ENCODE peak calls at places on chromosomes 12 and 14, in seven cellular contexts. L is GM23248, N is H9, M is tibial artery, X is MM.1S, W is tibial nerve, F is ovary. O is an unnamed sample. For H3K4me1, the result is how much of the 10 kb centered on the place peaks cover.

GRCh38 chr14:86091811-86092210 is 561.9 kb downstream of the FLRT2 start:
- DNase-seq in L (no peak), N (no peak), M (no peak), X (no peak), W (no peak), F (no peak), O (no peak)

GRCh38 chr12:84910549-84911241 is 1.9 kb downstream of the SLC6A15 start:
- DNase-seq in L (peak), N (peak), M (no peak), X (no peak), W (no peak), F (no peak), O (no peak)

GRCh38 chr14:47899685-47900084 is 224.3 kb upstream of the MDGA2 start:
- DNase-seq in L (no peak), N (no peak), M (no peak), X (no peak), W (no peak), F (no peak), O (no peak)

GRCh38 chr14:38189930-38190726 is 17.6 kb upstream of the SSTR1 start:
- DNase-seq in L (no peak), N (no peak), M (no peak), X (no peak), W (no peak), F (no peak), O (no peak)

GRCh38 chr12:48334807-48335206 is 15.9 kb downstream of the ZNF641 start:
- DNase-seq in L (no peak), N (no peak), M (no peak), X (no peak), W (no peak), F (no peak), O (no peak)

GRCh38 chr12:45051490-45052105 is 699 bp upstream of the DBX2 start:
- DNase-seq in L (peak), N (peak), M (no peak), X (no peak), W (no peak), F (no peak), O (no peak)

GRCh38 chr14:44847910-44848309 is 113.8 kb downstream of the KLHL28 start:
- DNase-seq in L (peak), N (no peak), M (no peak), X (no peak), W (no peak), F (no peak), O (no peak)

GRCh38 chr12:122523280-122523679 is 3.5 kb downstream of the RSRC2 start:
- DNase-seq in L (peak), N (no peak), M (no peak), X (no peak), W (no peak), F (no peak), O (no peak)

GRCh38 chr12:123741937-123742572 is 20.0 kb upstream of the DNAH10 start:
- DNase-seq in L (no peak), N (no peak), M (no peak), X (no peak), W (no peak), F (no peak), O (no peak)

GRCh38 chr12:52708010-52708409 is 4.7 kb upstream of the KRT77 start:
- DNase-seq in L (no peak), N (no peak), M (no peak), X (no peak), W (no peak), F (no peak), O (no peak)

GRCh38 chr12:52832960-52833905 is 878 bp downstream of the KRT79 start:
- DNase-seq in L (no peak), N (no peak), M (no peak), X (no peak), W (no peak), F (no peak), O (no peak)

GRCh38 chr12:19544351-19544750 is 105.1 kb downstream of the AEBP2 start:
- DNase-seq in L (peak), N (no peak), M (no peak), X (no peak), W (no peak), F (no peak), O (no peak)

GRCh38 chr14:61409782-61410181 is 88.4 kb downstream of the PRKCH start:
- DNase-seq in L (no peak), N (no peak), M (no peak), X (no peak), W (no peak), F (no peak), O (no peak)

GRCh38 chr14:61404637-61405036 is 83.3 kb downstream of the PRKCH start:
- DNase-seq in L (no peak), N (no peak), M (no peak), X (no peak), W (no peak), F (no peak), O (no peak)

GRCh38 chr14:61406198-61406597 is 84.8 kb downstream of the PRKCH start:
- DNase-seq in L (no peak), N (peak), M (no peak), X (no peak), W (no peak), F (no peak), O (no peak)

GRCh38 chr14:61406670-61407069 is 85.3 kb downstream of the PRKCH start:
- DNase-seq in L (no peak), N (no peak), M (no peak), X (no peak), W (no peak), F (no peak), O (no peak)

GRCh38 chr14:61408498-61408897 is 87.1 kb downstream of the PRKCH start:
- DNase-seq in L (no peak), N (no peak), M (no peak), X (no peak), W (no peak), F (no peak), O (no peak)
- H3K4me1 ChIP-seq in L (under half), N (under half), M (under half), X (under half), W (under half), F (under half), O (under half)

DNA sequence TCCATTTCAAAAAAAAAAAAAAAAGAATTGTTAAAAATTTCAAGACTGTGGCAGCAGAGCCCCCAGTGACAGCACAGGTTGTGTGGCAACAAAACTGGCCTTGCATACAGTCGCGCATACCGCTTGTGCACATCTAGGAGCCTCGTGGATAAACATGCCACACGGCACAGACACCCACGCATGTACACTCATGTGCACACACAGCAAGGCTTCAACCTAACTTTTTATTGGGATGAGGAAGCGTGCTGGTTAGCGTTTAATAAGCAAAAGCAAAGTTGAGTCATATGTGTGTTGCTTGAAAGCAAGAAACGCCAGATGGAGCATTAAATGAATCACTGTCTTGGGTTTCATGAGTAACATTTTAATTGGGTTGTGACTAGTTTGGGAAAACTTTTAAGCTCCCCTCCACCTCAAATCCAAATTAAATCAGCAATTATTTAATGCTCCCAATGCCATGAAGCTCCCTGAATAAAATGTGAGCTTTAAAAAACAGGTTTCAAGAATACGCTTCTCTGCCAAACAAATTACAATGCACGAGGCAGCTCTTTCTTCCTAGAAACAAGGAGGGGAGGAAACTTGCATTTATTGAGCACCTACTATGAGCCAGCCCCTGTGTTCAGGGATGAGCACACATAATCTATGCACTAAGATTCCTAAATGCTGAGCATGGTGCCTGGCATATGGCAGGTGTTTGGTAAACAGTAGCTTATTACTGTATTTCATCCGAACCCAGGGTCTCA is 35.7 kb upstream of the EML1 start:
- DNase-seq in L (peak), N (no peak), M (peak), X (no peak), W (no peak), F (no peak), O (no peak)
- H3K27ac ChIP-seq in L (peak), N (no peak), M (no peak), X (no peak), W (peak), F (no peak), O (no peak)

GRCh38 chr14:22517117-22517720 is 71.8 kb downstream of the DAD1 start:
- DNase-seq in L (no peak), N (no peak), M (no peak), X (no peak), W (no peak), F (no peak), O (no peak)
- H3K4me1 ChIP-seq in L (under half), N (under half), M (under half), X (under half), W (under half), F (under half), O (under half)

GRCh38 chr14:21915814-21916213 is 242.2 kb upstream of the OR4E1 start:
- DNase-seq in L (no peak), N (no peak), M (no peak), X (no peak), W (no peak), F (no peak), O (no peak)
- H3K27ac ChIP-seq in L (no peak), N (no peak), M (peak), X (no peak), W (no peak), F (no peak), O (no peak)

GRCh38 chr14:104184506-104184905 is 46.1 kb downstream of the KIF26A start:
- DNase-seq in L (no peak), N (peak), M (no peak), X (no peak), W (no peak), F (no peak), O (no peak)

GRCh38 chr14:104183796-104184195 is 45.4 kb downstream of the KIF26A start:
- DNase-seq in L (no peak), N (no peak), M (no peak), X (no peak), W (no peak), F (no peak), O (no peak)

GRCh38 chr14:104184911-104185499 is 46.6 kb downstream of the KIF26A start:
- DNase-seq in L (no peak), N (no peak), M (no peak), X (no peak), W (no peak), F (no peak), O (no peak)

GRCh38 chr14:104181761-104182530 is 43.6 kb downstream of the KIF26A start:
- DNase-seq in L (no peak), N (no peak), M (no peak), X (no peak), W (no peak), F (no peak), O (no peak)

DNA sequence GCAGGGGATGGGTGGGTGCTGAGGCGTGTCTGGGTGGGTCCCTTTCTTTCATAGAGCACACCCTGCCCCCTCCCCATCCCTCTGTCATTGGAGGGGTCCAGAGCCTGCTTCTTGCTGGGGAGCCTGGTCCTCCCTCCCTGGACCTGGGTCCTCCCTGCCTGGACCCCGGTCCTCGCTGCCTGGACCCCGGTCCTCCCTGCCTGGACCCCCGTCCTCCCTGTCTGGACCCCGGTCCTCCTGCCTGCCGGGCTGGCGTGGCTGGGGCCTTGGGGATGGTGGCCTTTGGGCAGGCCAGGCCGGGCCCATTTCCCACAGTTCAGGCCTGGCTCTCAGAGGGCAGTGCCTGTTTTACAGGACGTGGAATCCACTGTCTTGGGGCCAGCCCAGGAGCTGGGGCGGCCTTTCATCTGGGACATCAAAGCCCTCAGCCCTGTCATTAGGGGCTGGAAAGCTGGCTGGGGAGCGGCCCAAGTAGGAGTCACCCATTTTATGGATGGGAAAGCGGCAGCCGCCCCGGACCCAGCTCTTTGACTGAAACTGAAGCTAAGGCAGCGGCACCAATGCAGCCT is 44.6 kb downstream of the KIF26A start:
- DNase-seq in L (no peak), N (no peak), M (no peak), X (no peak), W (no peak), F (no peak), O (no peak)
- H3K4me1 ChIP-seq in L (under half), N (under half), M (under half), X (under half), W (under half), F (under half), O (under half)

GRCh38 chr12:32146074-32146873 is 39.6 kb downstream of the BICD1 start:
- DNase-seq in L (no peak), N (no peak), M (no peak), X (no peak), W (no peak), F (no peak), O (no peak)
- H3K27ac ChIP-seq in L (no peak), N (no peak), M (no peak), X (no peak), W (no peak), F (no peak), O (no peak)

GRCh38 chr12:56634837-56635538 is 4.9 kb upstream of the BAZ2A start:
- DNase-seq in L (peak), N (peak), M (peak), X (peak), W (peak), F (peak), O (peak)

GRCh38 chr12:56636675-56637540 is 6.8 kb upstream of the BAZ2A start:
- DNase-seq in L (peak), N (peak), M (peak), X (peak), W (peak), F (peak), O (peak)

GRCh38 chr12:56637621-56638020 is 7.5 kb upstream of the BAZ2A start:
- DNase-seq in L (no peak), N (no peak), M (no peak), X (no peak), W (no peak), F (no peak), O (no peak)

GRCh38 chr12:56635539-56636117 is 5.5 kb upstream of the BAZ2A start:
- DNase-seq in L (no peak), N (no peak), M (peak), X (peak), W (no peak), F (no peak), O (no peak)

DNA sequence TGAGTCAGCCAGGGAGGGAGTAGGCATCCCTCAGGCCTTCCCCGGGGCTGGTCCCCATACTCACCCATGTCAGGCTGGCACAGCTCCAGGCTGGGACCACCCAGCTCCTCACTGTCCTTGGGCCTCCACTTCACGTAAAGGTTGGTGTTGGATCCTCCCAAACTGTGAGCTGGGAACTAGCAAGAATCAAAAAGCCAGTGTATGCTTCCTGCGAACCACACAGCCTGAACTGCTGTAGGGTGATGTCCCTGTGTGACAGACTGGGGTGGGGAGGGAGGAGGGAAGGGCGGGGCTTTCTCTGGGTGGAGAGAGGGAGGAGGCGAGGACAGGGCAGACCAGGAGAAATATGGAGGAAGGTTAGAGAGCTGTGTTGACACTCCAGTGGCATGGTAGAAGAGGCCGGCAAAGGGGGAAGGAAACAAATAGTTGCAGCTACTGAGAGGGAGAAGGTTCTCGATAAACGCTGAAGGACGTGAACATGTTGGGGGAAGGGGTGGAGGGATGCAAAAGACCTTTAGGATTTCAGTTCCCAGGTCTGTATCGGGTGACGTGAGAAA is 6.1 kb upstream of the BAZ2A start:
- DNase-seq in L (peak), N (peak), M (peak), X (peak), W (peak), F (peak), O (peak)
- H3K4me1 ChIP-seq in L (under half), N (under half), M (under half), X (under half), W (under half), F (under half), O (under half)

DNA sequence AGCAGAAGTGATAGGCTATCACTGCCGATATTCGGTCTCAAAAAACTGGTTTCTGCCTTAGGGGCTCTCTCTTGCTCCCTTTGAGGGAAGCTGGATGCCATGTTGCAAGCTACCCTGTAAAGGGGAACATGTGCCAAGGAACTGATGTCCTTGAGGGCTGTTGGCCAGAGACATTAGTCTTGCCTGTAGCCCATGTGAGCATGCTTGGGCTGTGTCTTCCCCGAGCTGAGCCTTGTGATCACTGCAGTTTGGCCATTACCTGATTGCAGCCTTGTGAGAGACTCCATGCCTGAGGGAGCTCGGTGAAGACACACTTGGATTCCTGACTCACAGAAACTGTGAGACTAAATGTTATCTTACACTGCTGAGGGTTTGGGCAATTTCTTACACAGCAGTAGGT is 18.8 kb downstream of the RTRAF start:
- DNase-seq in L (no peak), N (no peak), M (no peak), X (no peak), W (no peak), F (no peak), O (no peak)
- H3K27ac ChIP-seq in L (no peak), N (no peak), M (no peak), X (no peak), W (no peak), F (no peak), O (no peak)

DNA sequence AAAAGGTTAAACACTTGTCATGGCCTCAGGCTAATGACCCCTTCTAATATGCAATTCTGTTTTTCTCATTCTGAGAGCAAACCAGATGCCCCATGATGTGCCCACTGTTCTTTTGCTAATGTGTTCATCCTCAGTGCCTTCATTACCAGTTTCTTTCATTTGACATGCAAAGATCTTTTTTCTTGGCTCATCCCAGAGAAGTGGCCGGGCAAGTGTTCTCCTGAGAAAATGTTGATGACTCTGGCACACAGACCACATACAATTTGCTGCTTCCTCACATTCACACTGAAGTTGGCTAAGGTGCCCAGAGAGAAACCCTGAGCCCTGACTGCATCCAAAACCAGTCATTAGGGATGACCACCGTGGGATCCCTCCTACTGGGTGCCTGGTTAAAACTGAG is 833.3 kb downstream of the DIO2 start:
- DNase-seq in L (no peak), N (peak), M (no peak), X (no peak), W (no peak), F (no peak), O (no peak)
- H3K4me1 ChIP-seq in L (under half), N (under half), M (under half), X (under half), W (under half), F (under half), O (under half)

GRCh38 chr14:64061706-64062105 is 208.9 kb downstream of the SYNE2 start:
- DNase-seq in L (no peak), N (no peak), M (no peak), X (no peak), W (no peak), F (no peak), O (no peak)

GRCh38 chr14:64060199-64060545 is 207.4 kb downstream of the SYNE2 start:
- DNase-seq in L (no peak), N (no peak), M (no peak), X (no peak), W (no peak), F (no peak), O (no peak)

GRCh38 chr14:64059454-64060198 is 206.8 kb downstream of the SYNE2 start:
- DNase-seq in L (no peak), N (no peak), M (no peak), X (no peak), W (no peak), F (no peak), O (no peak)

GRCh38 chr14:64060648-64061096 is 207.9 kb downstream of the SYNE2 start:
- DNase-seq in L (peak), N (peak), M (no peak), X (peak), W (no peak), F (no peak), O (no peak)

DNA sequence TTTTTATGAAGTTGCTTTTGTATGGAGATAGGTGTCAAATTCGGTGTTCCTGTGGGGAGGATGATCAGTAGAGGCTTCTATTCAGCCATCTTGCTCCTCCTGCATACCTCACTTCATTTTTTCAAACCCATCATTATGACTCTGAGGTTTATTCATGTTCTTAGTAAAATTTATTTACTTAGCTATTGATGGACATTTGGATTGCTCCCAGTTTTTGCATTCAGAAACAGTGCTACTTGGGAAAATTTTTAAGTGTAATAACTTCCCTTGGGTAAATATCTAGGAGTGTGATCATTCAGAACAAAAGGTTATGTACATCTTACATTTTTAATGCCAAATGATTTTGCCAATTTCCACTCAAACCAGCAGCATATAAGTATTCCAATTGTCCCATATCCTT is 208.3 kb downstream of the SYNE2 start:
- DNase-seq in L (no peak), N (no peak), M (no peak), X (no peak), W (no peak), F (no peak), O (no peak)
- H3K27ac ChIP-seq in L (no peak), N (no peak), M (no peak), X (no peak), W (no peak), F (no peak), O (no peak)